ENCODE peak calls at places on chromosome 11, in eight cellular contexts. R, S, T, Z, J, L, O and E are unnamed samples.

GRCh38 chr11:128610765-128611617 is 23.6 kb upstream of the ETS1 start:
- DNase-seq in S (no peak), L (no peak), R (no peak), J (no peak), T (no peak), Z (peak), O (peak), E (no peak)

GRCh38 chr11:18791175-18792065 is at the start of gene PTPN5:
- DNase-seq in Z (no peak), R (no peak), T (no peak), J (peak), S (no peak), O (no peak), L (no peak), E (no peak)

GRCh38 chr11:112658521-112658920 is 302.7 kb upstream of the NCAM1 start:
- DNase-seq in L (no peak), T (no peak), S (no peak), O (no peak), R (no peak), Z (no peak), J (no peak), E (no peak)

GRCh38 chr11:31799794-31800397 is 11.2 kb downstream of the PAX6 start:
- DNase-seq in Z (no peak), T (no peak), O (no peak), S (no peak), J (no peak), L (no peak), R (no peak), E (no peak)

GRCh38 chr11:30984442-30984816 is 385.1 kb downstream of the DCDC1 start:
- DNase-seq in S (peak), T (peak), L (no peak), J (no peak), R (no peak), O (no peak), Z (no peak), E (peak)

GRCh38 chr11:68354181-68354872 is 41.9 kb downstream of the LRP5 start:
- DNase-seq in J (no peak), L (peak), Z (no peak), R (peak), S (peak), O (no peak), T (peak), E (peak)

GRCh38 chr11:46760429-46761128 is 41.6 kb downstream of the F2 start:
- DNase-seq in R (no peak), J (no peak), L (no peak), O (no peak), T (no peak), Z (no peak), S (no peak), E (no peak)

GRCh38 chr11:42170601-42171000 is 711.1 kb upstream of the LRRC4C start:
- DNase-seq in Z (no peak), T (no peak), J (no peak), O (no peak), R (no peak), S (peak), L (no peak), E (peak)

GRCh38 chr11:62708423-62709261 is 1.2 kb downstream of the GNG3 start:
- DNase-seq in J (peak), Z (no peak), O (peak), S (no peak), R (no peak), L (no peak), T (no peak), E (no peak)

GRCh38 chr11:20623258-20623657 is 23.9 kb downstream of the SLC6A5 start:
- DNase-seq in S (no peak), J (no peak), L (no peak), T (no peak), Z (peak), R (no peak), O (no peak), E (no peak)

GRCh38 chr11:104394508-104394907 is 230.6 kb upstream of the PDGFD start:
- DNase-seq in J (no peak), O (no peak), S (no peak), R (no peak), Z (no peak), T (no peak), L (no peak), E (no peak)

GRCh38 chr11:101555366-101555765 is 28.4 kb downstream of the TRPC6 start:
- DNase-seq in S (no peak), R (no peak), O (no peak), J (no peak), L (no peak), T (peak), Z (no peak), E (no peak)

GRCh38 chr11:126328938-126329643 is 25.2 kb downstream of the DCPS start:
- DNase-seq in T (no peak), Z (no peak), S (no peak), O (peak), R (no peak), J (no peak), L (no peak), E (no peak)

GRCh38 chr11:2097356-2097997 is 41.7 kb downstream of the IGF2 start:
- DNase-seq in J (no peak), Z (no peak), O (peak), S (peak), R (peak), T (peak), L (peak), E (peak)

GRCh38 chr11:109864161-109864661 is 229.0 kb upstream of the ZC3H12C start:
- DNase-seq in S (no peak), R (no peak), L (no peak), J (no peak), O (no peak), Z (no peak), T (no peak), E (no peak)

GRCh38 chr11:57668467-57668890 is 565 bp downstream of the ZDHHC5 start:
- DNase-seq in Z (peak), T (no peak), S (no peak), O (no peak), R (no peak), L (no peak), J (no peak), E (no peak)

GRCh38 chr11:79028214-79028613 is 412.6 kb downstream of the TENM4 start:
- DNase-seq in R (no peak), L (no peak), Z (peak), T (no peak), J (no peak), S (no peak), O (no peak), E (no peak)

GRCh38 chr11:31422703-31423102 is 53.0 kb downstream of the DNAJC24 start:
- DNase-seq in J (no peak), T (no peak), S (no peak), L (no peak), Z (no peak), O (no peak), R (no peak), E (no peak)

GRCh38 chr11:80383655-80384054 is 942.8 kb upstream of the TENM4 start:
- DNase-seq in J (no peak), L (no peak), O (no peak), Z (no peak), R (no peak), S (no peak), T (no peak), E (no peak)

GRCh38 chr11:115104851-115105453 is 399.3 kb downstream of the CADM1 start:
- DNase-seq in L (no peak), R (no peak), T (no peak), Z (no peak), J (no peak), O (no peak), S (no peak), E (no peak)

GRCh38 chr11:127376316-127376715 is 375.7 kb upstream of the KIRREL3 start:
- DNase-seq in R (no peak), L (no peak), O (no peak), J (no peak), S (no peak), T (no peak), Z (no peak), E (no peak)

GRCh38 chr11:118194835-118195627 is 18.6 kb upstream of the SCN2B start:
- DNase-seq in S (peak), Z (no peak), J (no peak), L (peak), T (peak), O (no peak), R (peak), E (peak)

GRCh38 chr11:57458060-57458409 is 2.3 kb upstream of the RTN4RL2 start:
- DNase-seq in L (no peak), S (no peak), O (no peak), Z (no peak), T (no peak), R (no peak), J (no peak), E (no peak)

GRCh38 chr11:120780239-120780638 is 243.7 kb upstream of the TBCEL start:
- DNase-seq in O (no peak), T (peak), J (no peak), Z (no peak), L (no peak), R (no peak), S (peak), E (peak)

GRCh38 chr11:10405858-10406592 is 49.0 kb upstream of the AMPD3 start:
- DNase-seq in R (peak), J (peak), O (no peak), S (peak), T (peak), Z (peak), L (peak), E (peak)
- TF ChIP-seq CTCF in R (peak), J (peak), O (peak), S (peak), T (peak), Z (peak), L (peak), E (peak)

GRCh38 chr11:48093795-48094642 is 113.7 kb downstream of the PTPRJ start:
- DNase-seq in L (no peak), T (peak), S (peak), R (no peak), O (no peak), J (no peak), Z (no peak), E (no peak)
- TF ChIP-seq CTCF in L (no peak), T (no peak), S (no peak), R (no peak), O (no peak), J (no peak), Z (no peak), E (no peak)

DNA sequence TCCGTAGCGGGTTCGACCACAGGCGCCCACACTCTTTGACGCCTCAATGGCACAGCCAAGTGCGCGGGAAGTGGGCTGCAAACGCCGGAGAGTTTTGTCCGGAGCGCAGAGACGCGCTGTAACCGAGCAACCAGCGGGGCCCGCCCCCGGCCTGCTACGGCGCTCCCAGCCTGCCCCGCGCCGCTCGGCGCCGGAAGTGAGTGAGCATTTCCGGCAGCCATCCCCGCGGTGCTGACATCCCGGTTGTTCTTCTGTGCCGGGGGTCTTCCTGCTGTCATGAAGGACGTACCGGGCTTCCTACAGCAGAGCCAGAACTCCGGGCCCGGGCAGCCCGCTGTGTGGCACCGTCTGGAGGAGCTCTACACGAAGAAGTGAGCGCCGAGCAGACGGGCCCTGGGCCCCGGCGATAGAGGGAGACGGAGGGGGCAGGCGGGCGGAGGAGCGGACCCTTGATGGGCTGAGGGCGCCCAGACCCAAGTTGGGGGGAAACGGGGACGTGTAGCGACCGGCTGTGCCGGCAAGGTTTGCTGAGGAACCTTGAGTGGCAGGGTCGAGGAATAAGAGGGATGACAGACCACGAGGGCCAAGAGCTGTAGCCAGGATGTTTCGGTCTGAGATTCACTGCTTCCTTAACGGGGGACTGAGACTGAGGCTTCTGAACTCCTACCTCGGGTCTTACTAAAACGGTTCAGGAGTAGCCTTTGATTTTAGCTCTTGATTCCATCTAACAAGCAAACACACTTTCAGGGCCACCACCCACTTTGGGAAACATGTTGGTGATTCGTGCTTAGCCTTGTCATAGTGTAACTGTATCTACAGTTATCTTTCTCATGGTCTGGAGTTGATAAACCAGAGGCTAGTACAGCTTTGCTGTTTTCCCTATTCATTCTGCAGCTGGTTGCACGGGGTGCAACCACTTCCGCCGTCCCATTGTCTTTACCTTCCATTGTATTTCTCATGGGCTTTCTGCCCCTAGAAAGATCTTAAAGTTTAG is at the start of gene PSMD13:
- DNase-seq in S (peak), O (peak), J (peak), L (peak), R (peak), T (peak), Z (peak), E (peak)
- TF ChIP-seq CTCF in S (no peak), O (no peak), J (no peak), L (no peak), R (no peak), T (no peak), Z (no peak), E (no peak)

DNA sequence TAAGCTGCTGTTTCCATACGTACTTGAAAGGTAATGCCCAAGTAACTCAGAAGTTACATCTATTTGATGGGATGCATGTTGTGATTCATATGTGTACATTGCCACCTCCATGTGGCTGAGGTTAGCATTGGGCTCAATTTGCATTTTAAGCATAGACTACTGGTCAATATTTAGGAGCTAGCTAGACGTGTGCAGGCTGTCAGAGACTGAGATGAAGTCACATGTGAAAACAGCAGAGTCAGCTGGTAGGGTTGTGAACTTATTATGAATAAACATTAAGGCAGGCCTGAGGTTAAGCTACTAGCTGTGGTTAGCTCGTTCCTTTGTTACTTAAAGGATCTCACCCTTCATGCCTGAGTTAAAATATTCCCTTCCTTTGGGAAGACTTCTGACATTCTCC is 114.5 kb upstream of the MTNR1B start:
- DNase-seq in T (no peak), R (no peak), S (no peak), J (no peak), L (no peak), Z (no peak), O (no peak), E (no peak)
- TF ChIP-seq CTCF in T (no peak), R (no peak), S (no peak), J (no peak), L (no peak), Z (no peak), O (no peak), E (no peak)

GRCh38 chr11:116731097-116731761 is 41.6 kb downstream of the BUD13 start:
- DNase-seq in J (peak), L (no peak), Z (no peak), S (peak), O (peak), R (no peak), T (peak), E (peak)
- TF ChIP-seq CTCF in J (no peak), L (no peak), Z (no peak), S (no peak), O (no peak), R (no peak), T (no peak), E (no peak)

GRCh38 chr11:40293655-40294342 is 1165.7 kb downstream of the LRRC4C start:
- DNase-seq in R (peak), O (no peak), J (peak), T (peak), L (peak), S (peak), Z (peak), E (peak)
- TF ChIP-seq CTCF in R (peak), O (peak), J (peak), T (peak), L (peak), S (peak), Z (peak), E (peak)

GRCh38 chr11:130562549-130562948 is 114.1 kb downstream of the ADAMTS15 start:
- DNase-seq in O (no peak), S (no peak), Z (no peak), R (no peak), T (no peak), J (no peak), L (no peak), E (no peak)

GRCh38 chr11:130560000-130560852 is 111.8 kb downstream of the ADAMTS15 start:
- DNase-seq in R (no peak), J (no peak), T (no peak), O (peak), S (peak), L (no peak), Z (no peak), E (no peak)

GRCh38 chr11:130561441-130561881 is 113.0 kb downstream of the ADAMTS15 start:
- DNase-seq in Z (no peak), J (no peak), T (peak), S (peak), L (no peak), O (no peak), R (no peak), E (no peak)
- TF ChIP-seq CTCF in Z (no peak), J (no peak), T (no peak), S (no peak), L (no peak), O (no peak), R (no peak), E (no peak)

DNA sequence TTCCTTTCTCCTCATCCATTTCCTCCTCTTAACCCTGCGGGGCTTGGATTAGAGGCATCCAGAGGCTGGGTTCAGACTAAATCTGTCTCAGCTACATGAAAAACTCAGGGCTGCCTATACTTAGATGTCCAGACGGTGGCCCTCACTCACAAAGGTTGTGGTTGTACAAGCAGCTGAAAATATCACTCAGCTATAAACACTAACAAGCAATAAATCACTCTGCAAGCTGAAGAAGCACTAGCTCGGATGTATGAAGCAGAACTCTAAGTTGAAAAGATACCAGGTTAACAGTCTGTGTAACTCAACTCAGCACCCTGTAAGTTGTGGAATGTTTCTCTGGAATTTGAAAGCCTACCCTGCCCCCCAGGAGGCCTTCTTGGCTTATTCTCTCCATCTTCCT is 82.9 kb downstream of the EXT2 start:
- DNase-seq in O (no peak), L (no peak), J (no peak), S (peak), T (peak), Z (no peak), R (no peak), E (peak)
- TF ChIP-seq CTCF in O (no peak), L (no peak), J (no peak), S (peak), T (peak), Z (no peak), R (no peak), E (peak)

GRCh38 chr11:5712507-5712906 is 22.9 kb downstream of the TRIM22 start:
- DNase-seq in T (peak), J (no peak), L (no peak), O (no peak), S (peak), Z (no peak), R (no peak), E (peak)
- TF ChIP-seq CTCF in T (peak), J (peak), L (peak), O (peak), S (peak), Z (no peak), R (no peak), E (peak)